ENCODE peak calls at places on chromosomes 5 and 9, in five cellular contexts. A is MM.1S, Q is OCI-LY7, F is PC-3, U is GM23248. T is an unnamed sample.

GRCh38 chr5:180290568-180291233 is 1.2 kb downstream of the MAPK9 start:
- DNase-seq in U (no peak), F (no peak), Q (no peak), A (no peak), T (no peak)

GRCh38 chr9:131111854-131112311 is 13.5 kb upstream of the NUP214 start:
- DNase-seq in Q (no peak), A (no peak), U (no peak), F (no peak), T (no peak)

GRCh38 chr9:114305189-114305555 is 17.7 kb upstream of the ORM1 start:
- DNase-seq in U (no peak), A (no peak), F (no peak), Q (no peak), T (no peak)

GRCh38 chr5:118882666-118883065 is 105.7 kb downstream of the DTWD2 start:
- DNase-seq in Q (no peak), U (no peak), F (no peak), A (no peak), T (no peak)

GRCh38 chr5:56175465-56175864 is 57.7 kb downstream of the ANKRD55 start:
- DNase-seq in Q (no peak), F (peak; percentile 48), A (no peak), U (peak; percentile 86), T (peak; percentile 64)

GRCh38 chr5:160083501-160083900 is 35.7 kb downstream of the PWWP2A start:
- DNase-seq in U (peak; percentile 79), Q (no peak), F (peak; percentile 49), A (no peak), T (no peak)

GRCh38 chr5:91176288-91177016 is 206.7 kb downstream of the ARRDC3 start:
- DNase-seq in A (peak; percentile 18), Q (no peak), U (no peak), F (no peak), T (peak; percentile 34)

GRCh38 chr5:125348936-125349335 is 602.5 kb upstream of the ZNF608 start:
- DNase-seq in Q (no peak), F (no peak), A (no peak), U (no peak), T (no peak)

GRCh38 chr5:111984044-111984443 is 227.1 kb upstream of the NREP start:
- DNase-seq in U (peak; percentile 92), A (no peak), Q (no peak), F (peak; percentile 85), T (no peak)

GRCh38 chr5:133047404-133047803 is 4.4 kb upstream of the HSPA4 start:
- DNase-seq in U (no peak), A (no peak), Q (no peak), F (no peak), T (no peak)

GRCh38 chr5:138102454-138103320 is 18.9 kb downstream of the WNT8A start:
- DNase-seq in Q (peak; percentile 54), A (no peak), F (no peak), U (no peak), T (no peak)

GRCh38 chr9:81474792-81475191 is 214.6 kb downstream of the TLE1 start:
- DNase-seq in Q (no peak), F (no peak), U (no peak), A (no peak), T (no peak)

GRCh38 chr9:122816163-122816867 is 12.1 kb downstream of the PDCL start:
- DNase-seq in U (no peak), Q (no peak), A (no peak), F (no peak), T (no peak)

GRCh38 chr5:80141147-80141671 is 106.1 kb downstream of the THBS4 start:
- DNase-seq in U (peak; percentile 55), Q (no peak), F (no peak), A (no peak), T (peak; percentile 56)

GRCh38 chr9:89621031-89621430 is 16.2 kb downstream of the GADD45G start:
- DNase-seq in F (no peak), A (no peak), Q (no peak), U (no peak), T (no peak)

GRCh38 chr5:2999926-3000325 is 248.4 kb upstream of the IRX2 start:
- DNase-seq in U (no peak), Q (no peak), F (no peak), A (no peak), T (no peak)

GRCh38 chr9:137316012-137316981 is 14.2 kb upstream of the NRARP start:
- DNase-seq in A (no peak), F (peak; percentile 51), U (peak; percentile 77), Q (peak; percentile 41), T (peak; percentile 85)

DNA sequence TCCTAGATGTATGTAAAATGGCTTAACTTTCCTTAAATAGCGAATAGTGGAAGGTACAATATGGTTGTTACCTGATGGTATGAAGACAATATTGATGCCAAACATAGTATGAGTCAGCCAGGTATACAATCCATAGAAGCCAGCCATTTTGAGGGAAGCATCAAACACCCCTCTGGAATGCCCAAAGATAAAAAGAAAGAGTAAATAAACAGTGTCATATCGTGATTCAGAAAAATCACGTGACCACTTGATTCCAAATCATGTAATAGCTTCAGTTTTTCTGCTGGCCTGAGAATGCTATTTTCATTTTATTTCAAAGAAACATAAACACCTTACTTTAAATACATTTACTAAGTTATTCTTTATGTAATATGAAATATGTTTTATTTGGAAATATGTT is 24.6 kb upstream of the CTNNAL1 start:
- DNase-seq in A (no peak), U (no peak), Q (no peak), F (peak; percentile 67), T (no peak)
- H3K4me1 ChIP-seq in A (no peaks in the 10 kb centered on the region), U (peaks cover 41% of the 10 kb centered on the region), Q (no peaks in the 10 kb centered on the region), F (peaks cover 67% of the 10 kb centered on the region), T (peaks cover 2% of the 10 kb centered on the region)

DNA sequence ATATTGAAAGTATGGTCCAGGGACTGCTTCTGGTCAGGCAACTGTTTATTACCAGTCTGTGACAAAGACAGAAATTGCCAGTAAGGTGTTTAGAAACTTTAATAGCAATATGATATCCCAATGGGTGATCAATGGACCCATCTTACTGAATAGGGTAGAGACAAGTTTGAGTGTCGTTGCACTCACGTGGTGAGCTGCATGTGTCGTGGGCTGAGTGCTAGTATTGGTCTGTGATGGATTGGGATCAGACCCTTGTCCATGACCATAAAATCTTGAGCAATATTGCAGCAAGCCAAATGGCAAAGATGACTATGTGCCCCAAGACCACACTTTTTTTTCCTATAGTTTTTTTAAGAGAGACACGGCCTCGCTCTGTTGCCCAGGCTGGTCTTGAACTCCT is 114.4 kb downstream of the PALM2AKAP2 start:
- DNase-seq in U (no peak), Q (no peak), F (no peak), A (no peak), T (no peak)
- H3K4me2 ChIP-seq in U (no peak overlapping the region), Q (no peak overlapping the region), F (no peak overlapping the region), A (no peak overlapping the region), T (no peak overlapping the region)

DNA sequence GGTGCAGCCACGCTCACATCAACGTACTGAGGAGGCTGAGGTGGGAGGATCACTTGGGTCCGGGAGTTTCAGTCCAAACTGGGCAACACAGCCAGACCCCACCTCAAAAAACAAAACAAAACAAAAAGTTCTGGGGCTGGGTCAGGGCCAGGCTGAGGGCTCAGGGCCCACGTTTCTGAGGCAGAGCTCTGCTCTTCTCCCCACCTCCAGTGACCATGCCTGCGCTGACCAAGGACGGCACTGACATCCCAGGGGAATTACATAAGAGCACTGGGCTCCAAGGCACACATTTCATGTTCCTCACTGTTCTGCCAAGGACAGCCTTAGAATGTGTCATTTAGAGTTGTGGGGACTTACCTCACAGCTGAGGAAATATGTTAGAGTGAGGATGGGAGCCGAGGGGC is 40.4 kb upstream of the TESK1 start:
- DNase-seq in Q (no peak), U (peak; percentile 61), F (no peak), A (no peak), T (no peak)
- TF ChIP-seq EZH2phosphoT487 in Q (no peak), U (no peak), F (no peak), A (no peak), T (no peak)

GRCh38 chr9:33158555-33159057 is 8.5 kb downstream of the B4GALT1 start:
- DNase-seq in Q (peak; percentile 28), F (no peak), A (no peak), U (no peak), T (no peak)

GRCh38 chr9:33157960-33158359 is 9.2 kb downstream of the B4GALT1 start:
- DNase-seq in Q (no peak), F (no peak), A (no peak), U (peak; percentile 32), T (no peak)

GRCh38 chr9:33159760-33160127 is 7.4 kb downstream of the B4GALT1 start:
- DNase-seq in Q (peak; percentile 50), A (peak; percentile 25), U (peak; percentile 88), F (peak; percentile 50), T (no peak)

GRCh38 chr9:33161011-33161588 is 6.0 kb downstream of the B4GALT1 start:
- DNase-seq in Q (no peak), U (peak; percentile 96), F (peak; percentile 93), A (no peak), T (peak; percentile 88)

DNA sequence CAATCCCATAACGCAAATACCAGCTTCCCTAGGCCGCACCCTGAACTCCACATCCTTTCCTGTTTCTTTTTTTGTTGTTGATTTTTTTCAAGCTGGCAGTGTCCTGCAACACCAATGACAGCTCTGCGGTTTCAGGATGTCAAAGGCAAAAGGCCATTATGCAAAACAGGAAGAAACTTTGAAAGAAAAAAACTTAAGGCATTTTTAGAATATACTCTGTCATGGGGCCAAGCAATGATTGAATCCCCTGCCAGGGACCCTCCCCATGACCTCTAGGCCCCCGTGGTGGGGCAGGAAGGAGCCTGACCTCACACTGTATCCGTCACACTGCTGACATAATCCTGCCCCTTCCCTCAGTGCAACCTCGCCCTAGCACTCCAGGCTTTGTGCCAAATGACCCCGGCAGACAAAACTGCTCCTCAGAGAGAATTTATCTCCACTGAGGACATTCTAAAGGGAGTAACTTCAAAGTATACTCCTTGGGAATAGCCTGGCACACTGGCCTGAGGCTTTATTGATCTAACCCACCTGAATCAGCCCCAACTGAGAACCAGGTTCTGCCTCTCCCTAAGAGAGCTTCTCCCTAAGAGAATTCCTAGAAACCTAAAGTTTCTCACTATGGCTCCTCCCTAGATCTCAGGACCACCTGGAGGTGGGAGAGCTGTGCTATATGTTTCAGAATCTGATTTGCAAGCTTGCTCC is 7.9 kb downstream of the B4GALT1 start:
- DNase-seq in A (peak; percentile 65), F (peak; percentile 59), Q (peak; percentile 68), U (peak; percentile 56), T (peak; percentile 46)
- H3K4me1 ChIP-seq in A (peaks cover 63% of the 10 kb centered on the region), F (peaks cover 86% of the 10 kb centered on the region), Q (peaks cover 83% of the 10 kb centered on the region), U (peaks cover 98% of the 10 kb centered on the region), T (peaks cover 74% of the 10 kb centered on the region)

DNA sequence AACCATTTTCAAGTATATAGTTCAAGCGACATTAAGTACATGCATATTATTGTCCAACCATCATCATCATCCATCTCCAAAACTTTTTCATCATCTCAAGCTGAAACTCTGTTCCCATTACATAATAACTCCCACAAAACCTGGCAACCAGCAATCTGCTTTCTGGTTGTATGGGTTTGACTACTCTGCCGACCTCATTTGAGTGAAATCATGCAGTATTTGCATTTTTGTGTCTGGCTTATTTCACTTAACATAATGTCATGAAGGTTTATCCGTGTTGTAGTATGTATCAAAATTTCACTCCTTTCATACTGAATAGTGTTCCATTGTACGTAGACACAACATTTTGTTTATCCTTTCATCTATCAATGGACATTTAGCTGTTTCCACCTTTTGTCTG is 74.8 kb downstream of the SGCD start:
- DNase-seq in Q (no peak), A (no peak), U (no peak), F (no peak), T (no peak)
- H3K4me2 ChIP-seq in Q (no peak overlapping the region), A (no peak overlapping the region), U (no peak overlapping the region), F (no peak overlapping the region), T (no peak overlapping the region)

GRCh38 chr5:10118150-10118549 is 131.5 kb downstream of the ATPSCKMT start:
- DNase-seq in U (peak; percentile 26), A (no peak), Q (no peak), F (peak; percentile 81), T (no peak)
- TF ChIP-seq EZH2phosphoT487 in U (no peak), A (no peak), Q (no peak), F (no peak), T (no peak)

GRCh38 chr9:112180387-112180881 is 5.3 kb upstream of the SUSD1 start:
- DNase-seq in U (peak; percentile 19), A (no peak), F (peak; percentile 43), Q (no peak), T (peak; percentile 23)
- H3K4me1 ChIP-seq in U (no peaks in the 10 kb centered on the region), A (no peaks in the 10 kb centered on the region), F (peaks cover 10% of the 10 kb centered on the region), Q (no peaks in the 10 kb centered on the region), T (peaks cover 10% of the 10 kb centered on the region)

T was measured in hepatocyte.